ENCODE peak calls at places on chromosomes 16 and 17, in four cellular contexts. R, D, A and P are unnamed samples.

GRCh38 chr17:19876524-19877161 is 8.9 kb upstream of the ULK2 start:
- ATAC-seq in R (peak; percentile 91), D (no peak), A (no peak), P (peak; percentile 65)

GRCh38 chr17:76447931-76448652 is 4.9 kb downstream of the UBE2O start:
- ATAC-seq in R (no peak), A (no peak), D (no peak), P (no peak)

GRCh38 chr17:2075336-2076056 is 20.6 kb downstream of the HIC1 start:
- ATAC-seq in A (peak; percentile 70), R (peak; percentile 82), D (no peak), P (peak; percentile 52)

GRCh38 chr16:87076950-87077749 is 240.0 kb downstream of the C16orf95 start:
- ATAC-seq in R (peak; percentile 44), A (peak; percentile 100), D (peak; percentile 92), P (peak; percentile 19)

GRCh38 chr17:40953876-40954275 is 12.9 kb downstream of the KRT39 start:
- ATAC-seq in D (no peak), R (no peak), A (no peak), P (no peak)

GRCh38 chr17:51244041-51244440 is 15.8 kb downstream of the MBTD1 start:
- ATAC-seq in R (no peak), A (no peak), D (no peak), P (no peak)

GRCh38 chr17:1872976-1873375 is 43.2 kb downstream of the RPA1 start:
- ATAC-seq in R (no peak), A (no peak), D (no peak), P (no peak)

GRCh38 chr17:17737938-17738894 is 57.0 kb downstream of the RAI1 start:
- ATAC-seq in R (peak; percentile 34), A (peak; percentile 72), D (no peak), P (peak; percentile 25)

GRCh38 chr17:27218719-27219488 is 75.0 kb upstream of the WSB1 start:
- ATAC-seq in R (no peak), D (peak; percentile 57), A (no peak), P (no peak)

GRCh38 chr17:3511841-3512511 is 36.2 kb downstream of the ASPA start:
- ATAC-seq in A (no peak), D (no peak), R (peak; percentile 50), P (peak; percentile 27)

GRCh38 chr17:45073414-45074070 is 12.4 kb downstream of the NMT1 start:
- ATAC-seq in R (peak; percentile 88), A (no peak), D (peak; percentile 79), P (peak; percentile 96)

GRCh38 chr16:73028263-73028662 is 19.7 kb downstream of the ZFHX3 start:
- ATAC-seq in R (no peak), A (no peak), D (no peak), P (no peak)

GRCh38 chr16:71474864-71475263 is 12.8 kb upstream of the ZNF23 start:
- ATAC-seq in D (no peak), A (no peak), R (no peak), P (no peak)

GRCh38 chr17:7354262-7354781 is 634 bp upstream of the TMEM95 start:
- ATAC-seq in A (no peak), D (no peak), R (no peak), P (no peak)

DNA sequence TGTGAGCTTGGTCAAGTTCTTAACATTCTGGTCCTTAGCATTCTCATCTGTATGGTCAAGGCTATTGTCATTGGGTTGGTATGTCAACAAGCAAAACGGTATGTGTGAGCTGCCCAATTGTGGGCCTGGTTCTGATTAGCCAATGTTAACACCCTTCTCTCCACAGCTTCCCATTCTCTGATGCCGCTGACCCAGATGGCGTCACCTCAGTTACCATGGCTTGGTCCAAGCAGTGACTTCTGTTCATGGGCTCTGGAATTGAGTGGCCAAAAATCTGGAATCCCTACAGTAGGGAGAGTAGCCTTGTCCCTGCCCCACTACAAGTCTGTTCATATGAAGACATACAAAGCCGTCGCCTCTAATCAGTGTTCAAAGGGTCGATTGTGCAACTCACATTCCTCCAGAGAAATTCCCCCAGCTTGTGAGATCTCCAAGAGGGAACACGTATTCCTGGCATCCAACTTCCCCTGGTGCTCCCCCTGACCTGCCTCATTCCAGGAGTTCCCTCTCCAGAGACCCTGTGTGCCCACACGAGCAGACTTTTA is 15.8 kb downstream of the TMEM98 start:
- ATAC-seq in A (no peak), R (peak; percentile 83), D (no peak), P (peak; percentile 82)
- TF ChIP-seq POLR2AphosphoS5 in A (no peak), R (peak; percentile 15), D (no peak), P (no peak)

GRCh38 chr16:56192971-56193936 is 2.0 kb downstream of the GNAO1 start:
- ATAC-seq in D (no peak), A (peak; percentile 7), R (no peak), P (no peak)

GRCh38 chr16:56191807-56192643 is 736 bp downstream of the GNAO1 start:
- ATAC-seq in R (no peak), D (no peak), A (peak; percentile 6), P (no peak)

GRCh38 chr16:56189990-56190902 is 1.0 kb upstream of the GNAO1 start:
- ATAC-seq in D (no peak), R (peak; percentile 3), A (peak; percentile 2), P (no peak)

GRCh38 chr16:56192644-56192960 is 1.3 kb downstream of the GNAO1 start:
- ATAC-seq in D (no peak), R (no peak), A (no peak), P (no peak)

DNA sequence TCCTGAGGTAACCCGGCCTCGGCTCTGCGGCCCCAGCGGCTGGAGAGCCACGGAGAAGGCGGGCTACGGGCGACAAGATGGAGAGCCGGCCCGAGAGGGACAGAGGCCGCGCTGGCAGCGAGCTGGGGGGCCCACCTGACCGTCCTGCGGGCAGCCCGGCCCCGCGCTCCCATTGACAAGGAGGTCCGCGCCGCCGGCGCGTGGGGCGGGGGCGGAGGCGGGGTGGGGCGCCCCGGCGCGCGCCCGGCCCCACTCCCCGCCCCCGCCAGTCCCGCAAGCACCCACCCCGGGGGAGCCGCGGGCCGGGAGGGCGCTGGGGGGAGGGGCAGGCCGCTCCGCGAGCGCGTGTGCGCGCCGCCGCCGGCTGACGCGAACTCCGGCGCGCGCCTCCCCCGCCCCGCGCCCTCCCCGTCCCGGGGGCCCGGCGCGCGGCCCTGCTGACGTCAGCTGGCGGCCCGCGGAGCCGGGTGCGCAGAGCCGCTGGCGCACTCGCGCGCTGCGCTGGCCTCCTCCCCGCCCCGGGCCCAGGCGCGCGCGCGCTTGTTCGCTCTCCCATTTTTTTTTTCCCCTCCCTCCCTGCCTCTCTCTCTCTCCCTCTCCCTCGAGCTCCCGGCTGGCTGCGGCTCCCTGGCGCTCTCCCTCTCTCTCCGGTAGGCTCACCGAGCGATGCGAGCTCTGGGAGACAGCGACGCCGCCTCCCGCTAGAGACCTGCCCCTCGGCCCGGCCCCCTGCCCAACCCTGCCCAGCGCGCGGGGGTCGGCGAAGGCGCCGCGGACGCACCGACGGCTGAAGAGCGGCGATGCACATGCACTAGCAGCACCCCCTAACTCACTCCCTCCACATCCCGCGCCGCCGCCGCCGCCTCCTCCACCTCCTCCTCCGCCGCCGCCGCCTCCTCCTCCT is at the start of gene GNAO1:
- ATAC-seq in R (peak; percentile 94), A (peak; percentile 46), D (peak; percentile 87), P (peak; percentile 93)
- H3K27ac ChIP-seq in R (no peak within 1 kb of the TSS), A (no peak within 1 kb of the TSS), D (no peak within 1 kb of the TSS), P (peak within 1 kb of the TSS; percentile 81)

DNA sequence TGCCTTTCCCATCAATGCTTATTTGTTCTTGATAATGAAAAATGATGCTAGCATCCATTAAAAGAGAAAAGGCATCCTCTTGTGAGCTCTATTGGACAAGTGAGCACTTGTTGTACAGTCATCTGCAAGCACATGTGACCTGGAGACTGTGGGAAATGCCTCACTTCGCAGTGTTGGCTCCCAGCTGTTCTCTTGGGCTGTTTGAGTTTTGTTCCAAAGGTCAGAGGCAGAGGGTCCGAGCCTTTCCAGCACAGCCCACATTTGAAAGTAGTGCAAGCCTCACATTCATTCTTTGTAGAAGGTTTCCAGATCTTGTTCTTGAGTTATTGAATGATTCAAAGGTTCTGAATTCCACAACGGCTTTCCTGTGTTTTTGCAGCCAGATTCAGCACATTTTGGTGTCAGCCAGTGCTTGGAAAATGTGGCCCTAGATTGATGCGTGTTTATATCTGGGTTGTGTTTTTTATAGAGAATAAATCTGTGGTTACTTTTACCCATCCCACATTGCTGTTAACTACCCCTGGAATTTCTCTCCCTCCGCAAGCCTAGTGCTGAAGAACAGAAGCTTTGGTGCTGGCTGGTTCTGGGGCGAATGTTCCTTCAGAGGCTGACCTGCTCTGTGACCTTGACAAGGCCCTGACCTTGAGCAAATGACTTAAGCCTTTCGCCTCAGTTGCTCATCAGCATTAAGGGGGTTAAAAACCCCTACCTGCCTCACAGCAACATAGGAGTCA is 49.8 kb downstream of the CDH1 start:
- ATAC-seq in A (no peak), R (peak; percentile 53), D (no peak), P (no peak)
- TF ChIP-seq POLR2AphosphoS5 in A (no peak), R (no peak), D (no peak), P (no peak)

GRCh38 chr17:58989629-58990028 is 117.1 kb downstream of the TRIM37 start:
- ATAC-seq in A (no peak), R (no peak), D (no peak), P (no peak)

GRCh38 chr17:58982626-58983025 is 124.1 kb downstream of the TRIM37 start:
- ATAC-seq in D (no peak), A (no peak), R (no peak), P (no peak)

GRCh38 chr17:58986005-58986404 is 120.7 kb downstream of the TRIM37 start:
- ATAC-seq in R (no peak), D (peak; percentile 54), A (no peak), P (no peak)

DNA sequence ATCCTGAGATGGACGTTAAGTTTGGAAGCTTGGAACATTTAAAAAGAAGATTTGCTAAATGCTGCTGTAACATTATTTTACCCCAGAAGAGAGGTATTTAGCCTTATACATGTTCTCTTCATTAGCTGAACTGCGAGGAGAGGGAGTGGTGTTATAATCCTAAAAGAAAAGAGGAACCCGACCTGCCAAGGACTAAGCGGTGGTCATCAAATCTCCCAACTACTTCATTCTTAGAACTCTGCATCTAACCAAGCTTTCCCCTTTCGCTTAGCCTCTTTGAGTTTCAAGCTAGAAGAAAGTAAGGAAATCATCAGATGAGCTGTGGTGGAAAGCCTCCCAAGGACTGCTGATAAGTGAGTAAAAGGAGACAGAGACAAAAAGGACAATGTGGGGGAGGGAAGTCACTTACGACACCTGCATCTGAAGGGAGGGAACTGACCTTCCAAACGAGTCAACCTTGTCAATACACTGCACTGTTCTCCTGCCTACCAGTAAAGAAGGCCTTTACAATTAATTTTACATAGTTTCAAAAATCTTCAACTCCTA is 121.3 kb downstream of the TRIM37 start:
- ATAC-seq in D (peak; percentile 87), A (peak; percentile 39), R (no peak), P (no peak)
- H3K27ac ChIP-seq in D (no peak overlapping the region), A (no peak overlapping the region), R (no peak overlapping the region), P (no peak overlapping the region)

GRCh38 chr16:58280846-58281301 is 14.0 kb downstream of the PRSS54 start:
- ATAC-seq in A (peak; percentile 73), D (no peak), R (no peak), P (no peak)
- TF ChIP-seq POLR2AphosphoS5 in A (no peak), D (no peak), R (no peak), P (no peak)